ENCODE peak calls at places on chromosomes 4 and X, in nine cellular contexts. G is gastrocnemius medialis, E is tibial artery, I is small intestine, U is MM.1S, H is breast epithelium, D is foreskin fibroblast, J is dermis blood vessel endothelial cell, P is heart left ventricle. R is an unnamed sample.

GRCh38 chr4:69649629-69650028 is 3.4 kb downstream of the UGT2A1 start:
- DNase-seq in G (no peak), E (no peak), I (no peak), U (no peak), H (no peak), D (no peak), J (no peak), P (no peak), R (no peak)

GRCh38 chrX:15820106-15821073 is 30.1 kb downstream of the ZRSR2 start:
- DNase-seq in G (no peak), E (no peak), I (no peak), U (no peak), H (no peak), D (no peak), J (no peak), P (no peak), R (no peak)

GRCh38 chr4:81565137-81565870 is 93.6 kb upstream of the RASGEF1B start:
- DNase-seq in G (peak), E (peak), I (peak), U (no peak), H (no peak), D (peak), J (no peak), P (peak), R (no peak)

GRCh38 chr4:6746721-6747689 is 31.0 kb downstream of the BLOC1S4 start:
- DNase-seq in G (peak), E (no peak), I (peak), U (no peak), H (peak), D (no peak), J (no peak), P (peak), R (no peak)

GRCh38 chr4:54543088-54543795 is 114.5 kb upstream of the KIT start:
- DNase-seq in G (no peak), E (no peak), I (no peak), U (no peak), H (no peak), D (peak), J (no peak), P (no peak), R (peak)

GRCh38 chr4:148072789-148073188 is 340.9 kb downstream of the ARHGAP10 start:
- DNase-seq in G (no peak), E (no peak), I (no peak), U (no peak), H (no peak), D (no peak), J (no peak), P (no peak), R (no peak)

GRCh38 chrX:52280812-52281211 is 88.0 kb upstream of the XAGE2 start:
- DNase-seq in G (no peak), E (no peak), I (peak), U (no peak), H (no peak), D (no peak), J (no peak), P (no peak), R (no peak)

GRCh38 chr4:128286474-128287158 is 997 bp downstream of the PGRMC2 start:
- DNase-seq in G (no peak), E (no peak), I (peak), U (peak), H (no peak), D (no peak), J (peak), P (no peak), R (no peak)

GRCh38 chr4:66564901-66565648 is 894.8 kb upstream of the EPHA5 start:
- DNase-seq in G (no peak), E (no peak), I (no peak), U (no peak), H (no peak), D (peak), J (no peak), P (no peak), R (peak)

GRCh38 chr4:175509320-175509719 is 302.7 kb downstream of the GPM6A start:
- DNase-seq in G (no peak), E (no peak), I (no peak), U (no peak), H (no peak), D (no peak), J (no peak), P (no peak), R (no peak)

GRCh38 chr4:139084425-139085093 is 69.0 kb downstream of the NOCT start:
- DNase-seq in G (no peak), E (no peak), I (no peak), U (no peak), H (no peak), D (no peak), J (no peak), P (no peak), R (no peak)

GRCh38 chrX:38879631-38880220 is 78.5 kb downstream of the MID1IP1 start:
- DNase-seq in G (peak), E (no peak), I (peak), U (peak), H (no peak), D (no peak), J (no peak), P (no peak), R (no peak)

GRCh38 chr4:172680701-172681100 is 487.9 kb upstream of the GALNT7 start:
- DNase-seq in G (no peak), E (no peak), I (peak), U (no peak), H (no peak), D (no peak), J (no peak), P (no peak), R (peak)

GRCh38 chr4:184824776-184825393 is 883 bp downstream of the ACSL1 start:
- DNase-seq in G (peak), E (no peak), I (peak), U (no peak), H (no peak), D (no peak), J (peak), P (no peak), R (no peak)

GRCh38 chr4:56229947-56230346 is 157.3 kb downstream of the AASDH start:
- DNase-seq in G (no peak), E (no peak), I (no peak), U (no peak), H (no peak), D (no peak), J (no peak), P (no peak), R (no peak)

GRCh38 chr4:81541546-81541945 is 69.8 kb upstream of the RASGEF1B start:
- DNase-seq in G (no peak), E (no peak), I (no peak), U (no peak), H (no peak), D (no peak), J (no peak), P (no peak), R (no peak)

GRCh38 chr4:65865489-65865888 is 195.2 kb upstream of the EPHA5 start:
- DNase-seq in G (no peak), E (no peak), I (peak), U (no peak), H (no peak), D (no peak), J (no peak), P (no peak), R (no peak)

GRCh38 chrX:149259241-149259640 is 245.9 kb downstream of the IDS start:
- DNase-seq in G (no peak), E (no peak), I (no peak), U (no peak), H (no peak), D (peak), J (no peak), P (no peak), R (no peak)

GRCh38 chr4:883377-884095 is 48.6 kb downstream of the GAK start:
- DNase-seq in G (no peak), E (no peak), I (no peak), U (no peak), H (no peak), D (no peak), J (no peak), P (no peak), R (no peak)

GRCh38 chr4:37245391-37245954 is 930 bp downstream of the NWD2 start:
- DNase-seq in G (no peak), E (no peak), I (no peak), U (no peak), H (no peak), D (no peak), J (no peak), P (no peak), R (no peak)

GRCh38 chr4:102527695-102528094 is 26.5 kb downstream of the NFKB1 start:
- DNase-seq in G (no peak), E (no peak), I (no peak), U (no peak), H (no peak), D (no peak), J (no peak), P (no peak), R (no peak)

GRCh38 chr4:65546882-65547281 is 123.4 kb downstream of the EPHA5 start:
- DNase-seq in G (no peak), E (no peak), I (no peak), U (no peak), H (no peak), D (no peak), J (no peak), P (no peak), R (no peak)

GRCh38 chr4:98260579-98261290 is 449 bp upstream of the RAP1GDS1 start:
- DNase-seq in G (peak), E (peak), I (peak), U (peak), H (peak), D (peak), J (peak), P (peak), R (peak)

GRCh38 chr4:57158221-57158620 is 48.0 kb upstream of the IGFBP7 start:
- DNase-seq in G (no peak), E (no peak), I (no peak), U (no peak), H (no peak), D (no peak), J (no peak), P (no peak), R (no peak)

GRCh38 chrX:18983711-18984380 is at the start of gene PHKA2:
- DNase-seq in G (peak), E (peak), I (peak), U (peak), H (peak), D (peak), J (peak), P (peak), R (no peak)

GRCh38 chr4:53377319-53378170 is at the start of gene FIP1L1:
- DNase-seq in G (peak), E (peak), I (peak), U (peak), H (peak), D (peak), J (peak), P (peak), R (peak)

GRCh38 chr4:151329217-151330007 is 4.0 kb upstream of the SH3D19 start:
- DNase-seq in G (no peak), E (no peak), I (no peak), U (no peak), H (no peak), D (peak), J (no peak), P (no peak), R (no peak)

GRCh38 chrX:53049127-53049517 is 533 bp downstream of the GPR173 start:
- DNase-seq in G (no peak), E (no peak), I (no peak), U (no peak), H (no peak), D (no peak), J (no peak), P (no peak), R (no peak)

GRCh38 chr4:105296672-105297071 is 150.0 kb downstream of the TET2 start:
- DNase-seq in G (no peak), E (no peak), I (no peak), U (no peak), H (no peak), D (no peak), J (no peak), P (no peak), R (no peak)

GRCh38 chrX:107673933-107674479 is 45.7 kb downstream of the PRPS1 start:
- DNase-seq in G (peak), E (peak), I (peak), U (peak), H (peak), D (peak), J (peak), P (peak), R (no peak)

GRCh38 chrX:38175140-38175539 is 45.5 kb downstream of the SRPX start:
- DNase-seq in G (no peak), E (no peak), I (peak), U (peak), H (no peak), D (no peak), J (peak), P (no peak), R (no peak)

GRCh38 chr4:125776146-125776545 is 461.4 kb downstream of the FAT4 start:
- DNase-seq in G (no peak), E (no peak), I (no peak), U (no peak), H (no peak), D (no peak), J (no peak), P (no peak), R (no peak)

GRCh38 chrX:21479695-21480280 is 105.6 kb downstream of the CNKSR2 start:
- DNase-seq in G (no peak), E (no peak), I (peak), U (peak), H (no peak), D (peak), J (peak), P (no peak), R (no peak)

GRCh38 chrX:124736553-124737240 is 390.3 kb downstream of the SH2D1A start:
- DNase-seq in G (no peak), E (no peak), I (no peak), U (peak), H (no peak), D (no peak), J (no peak), P (no peak), R (no peak)

GRCh38 chr4:176339936-176340761 is 20.4 kb downstream of the SPCS3 start:
- DNase-seq in G (no peak), E (no peak), I (no peak), U (no peak), H (no peak), D (no peak), J (no peak), P (no peak), R (no peak)

GRCh38 chr4:102259081-102259480 is 86.2 kb downstream of the SLC39A8 start:
- DNase-seq in G (no peak), E (no peak), I (no peak), U (no peak), H (no peak), D (no peak), J (no peak), P (no peak), R (no peak)

GRCh38 chr4:141155586-141155985 is 22.3 kb upstream of the RNF150 start:
- DNase-seq in G (no peak), E (no peak), I (no peak), U (no peak), H (no peak), D (no peak), J (no peak), P (no peak), R (peak)

GRCh38 chr4:111792592-111792991 is 352.7 kb upstream of the FAM241A start:
- DNase-seq in G (no peak), E (no peak), I (no peak), U (no peak), H (no peak), D (no peak), J (no peak), P (no peak), R (no peak)

R was measured in non-pigmented ciliary epithelial cell.